ENCODE peak calls at places on chromosomes 11 and 22, in eight cellular contexts. Q, D, V, F, A, G, J and B are unnamed samples.

GRCh38 chr11:106288988-106289387 is 211.5 kb downstream of the AASDHPPT start:
- DNase-seq in Q (no peak), D (no peak), V (no peak), F (no peak), A (no peak), G (no peak), J (no peak), B (no peak)

GRCh38 chr22:17918840-17919239 is 105.5 kb downstream of the MICAL3 start:
- DNase-seq in Q (no peak), D (no peak), V (no peak), F (no peak), A (no peak), G (no peak), J (no peak), B (peak)

GRCh38 chr11:112834277-112834755 is 126.9 kb upstream of the NCAM1 start:
- DNase-seq in Q (no peak), D (no peak), V (no peak), F (no peak), A (no peak), G (peak), J (no peak), B (no peak)

GRCh38 chr11:128208329-128209220 is 378.8 kb downstream of the ETS1 start:
- DNase-seq in Q (no peak), D (no peak), V (no peak), F (no peak), A (peak), G (no peak), J (no peak), B (peak)

GRCh38 chr11:11038339-11039248 is 180.7 kb upstream of the ZBED5 start:
- DNase-seq in Q (no peak), D (no peak), V (no peak), F (no peak), A (no peak), G (peak), J (no peak), B (no peak)

GRCh38 chr11:44496391-44496790 is 69.1 kb upstream of the CD82 start:
- DNase-seq in Q (no peak), D (no peak), V (no peak), F (no peak), A (no peak), G (no peak), J (no peak), B (no peak)

GRCh38 chr11:41659990-41660389 is 200.5 kb upstream of the LRRC4C start:
- DNase-seq in Q (no peak), D (no peak), V (no peak), F (no peak), A (no peak), G (no peak), J (no peak), B (no peak)

GRCh38 chr11:107898270-107898669 is 30.0 kb upstream of the RAB39A start:
- DNase-seq in Q (no peak), D (no peak), V (no peak), F (no peak), A (peak), G (no peak), J (no peak), B (peak)

GRCh38 chr11:128235446-128235845 is 351.9 kb downstream of the ETS1 start:
- DNase-seq in Q (no peak), D (no peak), V (no peak), F (no peak), A (no peak), G (peak), J (no peak), B (no peak)